ENCODE peak calls at places on chromosomes 7 and 10, in seven cellular contexts. Q is Caco-2, B is cardiac muscle cell, K is dorsolateral prefrontal cortex, W is mesendoderm, L is lung, H is epithelial cell of esophagus. S is an unnamed sample.
A peak's percentile ranks its signal among the peaks of the same experiment; 100 is the strongest.

GRCh38 chr10:116699049-116699782 is 43.1 kb downstream of the HSPA12A start:
- DNase-seq in H (no peak), Q (no peak), W (no peak), B (no peak), L (no peak), K (peak; percentile 38), S (no peak)

GRCh38 chr10:30701471-30702173 is 72.1 kb upstream of the LYZL2 start:
- DNase-seq in K (no peak), H (peak; percentile 31), W (peak; percentile 57), B (peak; percentile 75), L (no peak), Q (no peak), S (no peak)

GRCh38 chr7:72170489-72170888 is 241.6 kb downstream of the CALN1 start:
- DNase-seq in Q (no peak), H (no peak), B (no peak), K (no peak), W (no peak), L (no peak), S (no peak)

GRCh38 chr10:76946268-76946667 is 691.3 kb downstream of the KCNMA1 start:
- DNase-seq in B (peak; percentile 72), W (no peak), K (no peak), Q (no peak), H (peak; percentile 45), L (no peak), S (no peak)

GRCh38 chr7:30974605-30975256 is 11.0 kb downstream of the GHRHR start:
- DNase-seq in H (peak; percentile 62), Q (peak; percentile 72), L (peak; percentile 75), K (no peak), B (peak; percentile 69), W (peak; percentile 83), S (peak; percentile 49)

GRCh38 chr10:52747680-52748079 is 24.9 kb downstream of the MBL2 start:
- DNase-seq in K (no peak), W (no peak), H (no peak), Q (no peak), B (no peak), L (no peak), S (no peak)

GRCh38 chr10:11164806-11165590 is 147.3 kb downstream of the CELF2 start:
- DNase-seq in W (peak; percentile 62), K (peak; percentile 84), Q (no peak), L (peak; percentile 68), H (peak; percentile 77), B (peak; percentile 84), S (peak; percentile 26)

GRCh38 chr7:134084488-134085144 is 42.5 kb upstream of the LRGUK start:
- DNase-seq in W (no peak), H (no peak), L (no peak), Q (no peak), K (no peak), B (no peak), S (no peak)

GRCh38 chr7:125316451-125316850 is 386.8 kb upstream of the POT1 start:
- DNase-seq in Q (peak; percentile 67), B (peak; percentile 0), H (peak; percentile 82), K (no peak), L (no peak), W (peak; percentile 98), S (peak; percentile 27)

GRCh38 chr7:11548532-11548931 is 283.5 kb downstream of the THSD7A start:
- DNase-seq in K (no peak), W (no peak), B (no peak), L (no peak), H (peak; percentile 50), Q (no peak), S (no peak)

GRCh38 chr7:151514461-151515396 is 5.0 kb downstream of the RHEB start:
- DNase-seq in K (no peak), H (peak; percentile 36), W (no peak), B (no peak), Q (no peak), L (no peak), S (no peak)

GRCh38 chr7:27427416-27427815 is 184.8 kb downstream of the EVX1 start:
- DNase-seq in L (no peak), B (no peak), K (no peak), W (no peak), H (no peak), Q (no peak), S (no peak)

GRCh38 chr7:27434729-27435400 is 192.3 kb downstream of the EVX1 start:
- DNase-seq in B (peak; percentile 14), Q (no peak), H (no peak), K (no peak), W (peak; percentile 53), L (no peak), S (no peak)

GRCh38 chr7:27431465-27431864 is 188.9 kb downstream of the EVX1 start:
- DNase-seq in L (no peak), W (no peak), B (no peak), Q (no peak), K (no peak), H (no peak), S (no peak)

GRCh38 chr7:27433581-27433980 is 191.0 kb downstream of the EVX1 start:
- DNase-seq in K (no peak), H (no peak), W (no peak), Q (no peak), L (no peak), B (no peak), S (no peak)

GRCh38 chr7:27430115-27430514 is 187.5 kb downstream of the EVX1 start:
- DNase-seq in B (no peak), W (no peak), L (no peak), H (no peak), K (no peak), Q (no peak), S (no peak)
- H3K4me3 ChIP-seq in B (no peak overlapping the region), W (no peak overlapping the region), L (no peak overlapping the region), H (no peak overlapping the region), K (no peak overlapping the region), Q (no peak overlapping the region), S (no peak overlapping the region)

DNA sequence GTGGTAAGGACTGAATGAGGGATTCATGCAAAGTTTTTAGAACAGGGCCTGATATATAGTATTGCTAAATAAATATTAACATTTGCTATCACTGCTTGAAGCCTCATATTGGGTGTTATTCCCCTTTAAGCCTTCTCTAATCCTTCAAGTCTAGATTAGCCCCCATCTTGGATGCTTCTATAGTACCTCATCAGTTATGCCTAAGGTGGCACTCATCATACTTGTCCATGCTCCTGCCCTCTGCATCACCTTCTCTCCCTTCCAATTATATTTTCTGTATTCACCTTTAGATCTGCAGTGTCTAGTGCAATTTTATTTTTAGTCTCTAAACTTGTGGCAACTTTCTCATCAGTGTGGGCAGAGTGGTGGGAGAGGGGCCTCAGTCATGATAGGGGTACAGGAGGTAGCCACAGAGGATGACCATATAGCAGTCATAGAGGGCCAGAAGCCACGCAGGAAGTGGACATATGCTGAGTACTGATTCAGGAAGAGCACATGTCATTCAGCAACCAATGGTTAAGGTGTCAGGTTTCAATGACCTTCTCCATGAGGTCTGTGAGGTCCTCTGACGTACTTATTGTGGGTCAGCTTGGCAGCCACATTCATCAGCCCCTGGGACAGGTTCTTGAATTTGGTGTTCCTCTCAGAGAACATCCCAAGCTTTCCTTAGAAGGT is 2.5 kb downstream of the ENTPD1 start:
- DNase-seq in H (no peak), K (no peak), W (no peak), Q (no peak), L (no peak), B (no peak), S (no peak)
- H3K4me3 ChIP-seq in H (no peak overlapping the region), K (no peak overlapping the region), W (no peak overlapping the region), Q (no peak overlapping the region), L (no peak overlapping the region), B (no peak overlapping the region), S (no peak overlapping the region)

GRCh38 chr7:77425151-77426051 is 9.3 kb upstream of the GSAP start:
- DNase-seq in K (no peak), W (peak; percentile 90), B (peak; percentile 54), H (peak; percentile 73), L (no peak), Q (no peak), S (no peak)
- H3K4me3 ChIP-seq in K (peak overlapping the region; percentile 26), W (no peak overlapping the region), B (no peak overlapping the region), H (no peak overlapping the region), L (no peak overlapping the region), Q (no peak overlapping the region), S (no peak overlapping the region)

DNA sequence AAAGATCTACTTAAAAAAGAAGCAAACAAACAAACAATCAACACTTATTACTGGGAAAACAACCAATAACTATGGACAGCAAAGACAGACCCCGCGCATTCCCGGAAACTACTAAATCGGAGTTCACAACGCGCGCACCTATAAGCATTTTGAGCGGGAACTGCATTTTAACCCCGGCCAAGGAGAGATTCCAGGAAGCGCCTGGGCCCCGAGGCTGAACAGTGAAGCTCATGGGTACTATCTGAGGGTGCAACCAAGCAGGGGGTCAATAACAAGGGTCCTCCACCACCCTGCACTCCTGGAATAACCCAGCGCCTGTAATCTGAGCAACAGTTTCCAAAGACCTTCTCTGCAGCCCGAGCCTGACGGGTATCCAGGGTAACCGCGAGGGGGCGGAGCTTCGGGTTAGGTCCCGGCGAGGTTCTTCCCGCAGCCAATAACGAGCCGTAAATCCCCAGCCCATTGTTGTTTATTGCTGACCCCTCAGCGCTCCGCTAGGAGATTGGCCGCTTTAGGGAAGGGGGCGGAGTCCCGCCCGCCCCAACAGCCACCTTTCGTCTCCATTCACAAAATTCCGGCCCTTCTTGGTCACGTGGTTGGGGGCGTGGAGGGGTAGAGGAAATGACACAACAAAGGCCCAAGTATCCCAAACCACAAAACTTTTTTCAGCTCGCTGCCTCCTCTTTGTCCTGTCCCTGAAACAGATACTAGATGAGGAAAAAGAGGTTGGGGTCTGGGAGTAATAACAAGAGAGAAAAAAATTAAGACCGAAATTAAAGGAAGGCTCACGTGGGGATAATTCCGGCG is 1.7 kb upstream of the ETV1 start:
- DNase-seq in H (peak; percentile 96), B (peak; percentile 99), Q (peak; percentile 92), K (peak; percentile 94), L (peak; percentile 95), W (peak; percentile 99), S (peak; percentile 80)
- H3K4me3 ChIP-seq in H (peak overlapping the region; percentile 72), B (peak overlapping the region; percentile 88), Q (peak overlapping the region; percentile 43), K (peak overlapping the region; percentile 80), L (peak overlapping the region; percentile 50), W (peak overlapping the region; percentile 29), S (peak overlapping the region; percentile 84)

GRCh38 chr10:15726042-15726441 is 6.3 kb upstream of the ITGA8 start:
- DNase-seq in K (no peak), W (no peak), Q (no peak), L (no peak), H (no peak), B (no peak), S (no peak)
- H3K4me3 ChIP-seq in K (no peak overlapping the region), W (no peak overlapping the region), Q (no peak overlapping the region), L (no peak overlapping the region), H (no peak overlapping the region), B (no peak overlapping the region), S (no peak overlapping the region)

GRCh38 chr7:28411876-28412662 is at the start of gene CREB5:
- DNase-seq in K (peak; percentile 44), H (peak; percentile 43), W (peak; percentile 66), Q (peak; percentile 27), L (no peak), B (no peak), S (no peak)
- H3K4me3 ChIP-seq in K (peak within 1 kb of the TSS; percentile 79), H (no peak within 1 kb of the TSS), W (no peak within 1 kb of the TSS), Q (no peak within 1 kb of the TSS), L (no peak within 1 kb of the TSS), B (no peak within 1 kb of the TSS), S (peak within 1 kb of the TSS; percentile 73)